ENCODE peak calls at places on chromosome 18, in eight cellular contexts. P, Y, D, K, V, I, A and T are unnamed samples.
A peak's percentile ranks its signal among the peaks of the same experiment; 100 is the strongest.

GRCh38 chr18:61402761-61403160 is 69.5 kb downstream of the CDH20 start:
- DNase-seq in P (no peak), Y (no peak), D (no peak), K (no peak), V (no peak), I (no peak), A (no peak), T (no peak)

GRCh38 chr18:46250084-46250811 is 146.1 kb downstream of the HAUS1 start:
- DNase-seq in P (no peak), Y (peak; percentile 92), D (peak; percentile 76), K (no peak), V (peak; percentile 46), I (peak; percentile 11), A (no peak), T (peak; percentile 96)

GRCh38 chr18:27298215-27298804 is 113.2 kb upstream of the CHST9 start:
- DNase-seq in P (peak; percentile 53), Y (no peak), D (no peak), K (no peak), V (peak; percentile 38), I (no peak), A (no peak), T (no peak)

GRCh38 chr18:3889803-3890202 is 439.8 kb downstream of the TGIF1 start:
- DNase-seq in P (no peak), Y (peak; percentile 78), D (no peak), K (no peak), V (peak; percentile 16), I (no peak), A (no peak), T (no peak)

GRCh38 chr18:46686186-46686585 is 29.2 kb upstream of the LOXHD1 start:
- DNase-seq in P (no peak), Y (no peak), D (no peak), K (no peak), V (no peak), I (no peak), A (no peak), T (no peak)

GRCh38 chr18:74742573-74742972 is 144.9 kb downstream of the ZNF407 start:
- DNase-seq in P (no peak), Y (peak; percentile 56), D (no peak), K (no peak), V (no peak), I (no peak), A (no peak), T (no peak)

GRCh38 chr18:11004294-11004693 is 145.1 kb downstream of the PIEZO2 start:
- DNase-seq in P (no peak), Y (peak; percentile 72), D (no peak), K (no peak), V (peak; percentile 13), I (no peak), A (no peak), T (no peak)

GRCh38 chr18:58788470-58788869 is 76.2 kb upstream of the ZNF532 start:
- DNase-seq in P (no peak), Y (no peak), D (no peak), K (no peak), V (no peak), I (no peak), A (no peak), T (no peak)

GRCh38 chr18:56210466-56210865 is 427.9 kb downstream of the TXNL1 start:
- DNase-seq in P (no peak), Y (no peak), D (no peak), K (no peak), V (no peak), I (no peak), A (no peak), T (no peak)

GRCh38 chr18:49656098-49656591 is 94.3 kb downstream of the LIPG start:
- DNase-seq in P (peak; percentile 17), Y (peak; percentile 16), D (no peak), K (no peak), V (peak; percentile 75), I (no peak), A (no peak), T (peak; percentile 98)

GRCh38 chr18:76988015-76988826 is 144.4 kb downstream of the MBP start:
- DNase-seq in P (no peak), Y (no peak), D (no peak), K (no peak), V (no peak), I (no peak), A (no peak), T (no peak)

GRCh38 chr18:47317824-47318508 is 66.5 kb upstream of the SKOR2 start:
- DNase-seq in P (no peak), Y (no peak), D (no peak), K (no peak), V (no peak), I (no peak), A (no peak), T (no peak)